ENCODE peak calls at places on chromosomes 6 and 20, in seven cellular contexts. Q is GM23338, I is IMR-90, J is left lung, A is heart left ventricle, N is A549, B is prostate gland. T is an unnamed sample.

GRCh38 chr20:6074145-6074561 is 20.3 kb upstream of the LRRN4 start:
- DNase-seq in Q (peak), I (no peak), J (no peak), A (peak), N (peak), B (no peak), T (no peak)

GRCh38 chr6:42363906-42364859 is 87.5 kb downstream of the TRERF1 start:
- DNase-seq in Q (no peak), I (no peak), J (no peak), A (no peak), N (no peak), B (no peak), T (no peak)

GRCh38 chr20:3312940-3313656 is 74.1 kb upstream of the SLC4A11 start:
- DNase-seq in Q (no peak), I (peak), J (no peak), A (no peak), N (peak), B (no peak), T (no peak)

GRCh38 chr6:39280247-39280731 is 33.9 kb downstream of the KCNK17 start:
- DNase-seq in Q (no peak), I (no peak), J (no peak), A (no peak), N (peak), B (no peak), T (no peak)

GRCh38 chr6:22904413-22904812 is 335.0 kb downstream of the HDGFL1 start:
- DNase-seq in Q (no peak), I (peak), J (no peak), A (no peak), N (no peak), B (no peak), T (no peak)

GRCh38 chr20:57008217-57008616 is 258.2 kb downstream of the BMP7 start:
- DNase-seq in Q (no peak), I (no peak), J (no peak), A (no peak), N (no peak), B (no peak), T (no peak)

GRCh38 chr6:37314803-37315515 is 38.8 kb upstream of the RNF8 start:
- DNase-seq in Q (peak), I (peak), J (peak), A (peak), N (peak), B (no peak), T (no peak)

GRCh38 chr6:136404007-136404406 is 114.4 kb upstream of the BCLAF1 start:
- DNase-seq in Q (no peak), I (no peak), J (no peak), A (no peak), N (no peak), B (no peak), T (no peak)

GRCh38 chr6:51323056-51323455 is 504.4 kb downstream of the TFAP2B start:
- DNase-seq in Q (no peak), I (no peak), J (no peak), A (no peak), N (no peak), B (no peak), T (no peak)

GRCh38 chr6:137602871-137603270 is 108.7 kb upstream of the OLIG3 start:
- DNase-seq in Q (no peak), I (no peak), J (no peak), A (no peak), N (no peak), B (no peak), T (no peak)

GRCh38 chr6:87110639-87111038 is 15.7 kb upstream of the CGA start:
- DNase-seq in Q (no peak), I (no peak), J (no peak), A (no peak), N (no peak), B (no peak), T (no peak)

GRCh38 chr20:9374068-9374467 is 140.3 kb upstream of the LAMP5 start:
- DNase-seq in Q (no peak), I (peak), J (no peak), A (no peak), N (no peak), B (no peak), T (no peak)

GRCh38 chr20:3865887-3866407 is 19.3 kb downstream of the MAVS start:
- DNase-seq in Q (no peak), I (no peak), J (no peak), A (no peak), N (no peak), B (no peak), T (no peak)

GRCh38 chr20:63958964-63959698 is 2.9 kb upstream of the UCKL1 start:
- DNase-seq in Q (no peak), I (no peak), J (no peak), A (no peak), N (no peak), B (no peak), T (no peak)

GRCh38 chr6:132669690-132670291 is 10.8 kb upstream of the TAAR1 start:
- DNase-seq in Q (peak), I (peak), J (no peak), A (no peak), N (peak), B (no peak), T (peak)

GRCh38 chr6:129701721-129702455 is 8.1 kb downstream of the ARHGAP18 start:
- DNase-seq in Q (no peak), I (peak), J (no peak), A (no peak), N (no peak), B (no peak), T (no peak)

GRCh38 chr20:278181-278580 is 12.4 kb downstream of the C20orf96 start:
- DNase-seq in Q (no peak), I (no peak), J (no peak), A (no peak), N (no peak), B (no peak), T (no peak)

GRCh38 chr20:276620-277495 is 13.7 kb downstream of the C20orf96 start:
- DNase-seq in Q (no peak), I (no peak), J (no peak), A (no peak), N (no peak), B (no peak), T (no peak)

GRCh38 chr20:275791-276190 is 14.8 kb downstream of the C20orf96 start:
- DNase-seq in Q (no peak), I (no peak), J (no peak), A (no peak), N (no peak), B (no peak), T (no peak)

GRCh38 chr20:277496-277781 is 13.1 kb downstream of the C20orf96 start:
- DNase-seq in Q (no peak), I (no peak), J (no peak), A (no peak), N (no peak), B (no peak), T (no peak)

GRCh38 chr20:278607-279571 is 11.7 kb downstream of the C20orf96 start:
- DNase-seq in Q (peak), I (no peak), J (no peak), A (no peak), N (no peak), B (no peak), T (no peak)
- TF ChIP-seq CTCF in Q (peak), I (no peak), J (no peak), A (peak), N (no peak), B (no peak), T (peak)

GRCh38 chr6:156801712-156802111 is 24.5 kb downstream of the ARID1B start:
- DNase-seq in Q (no peak), I (no peak), J (no peak), A (no peak), N (no peak), B (no peak), T (no peak)

GRCh38 chr6:156804402-156804801 is 27.2 kb downstream of the ARID1B start:
- DNase-seq in Q (no peak), I (no peak), J (no peak), A (no peak), N (no peak), B (no peak), T (no peak)

GRCh38 chr6:156807795-156808194 is 30.6 kb downstream of the ARID1B start:
- DNase-seq in Q (no peak), I (no peak), J (no peak), A (no peak), N (no peak), B (no peak), T (no peak)

GRCh38 chr6:156807028-156807427 is 29.9 kb downstream of the ARID1B start:
- DNase-seq in Q (peak), I (no peak), J (no peak), A (no peak), N (no peak), B (no peak), T (no peak)

DNA sequence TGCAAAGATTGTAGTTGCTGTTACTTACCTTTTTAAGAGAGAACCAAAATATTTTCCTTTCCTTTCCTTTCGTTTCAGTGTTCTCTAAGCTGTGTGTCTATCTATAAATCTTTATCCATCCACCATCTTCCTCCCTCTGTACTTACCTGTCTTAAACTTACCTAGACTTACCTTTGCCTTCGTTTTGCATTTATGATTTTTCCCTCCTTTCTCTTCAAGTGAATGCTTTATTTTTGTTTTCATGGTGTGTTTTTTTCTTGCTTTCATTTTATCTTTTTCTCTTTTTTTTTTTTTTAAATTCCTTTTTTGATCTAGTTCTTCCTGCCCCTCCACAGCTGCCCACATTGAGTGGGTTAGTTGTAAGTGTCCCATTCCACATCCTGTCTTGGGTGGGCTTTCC is 26.2 kb downstream of the ARID1B start:
- DNase-seq in Q (no peak), I (no peak), J (no peak), A (no peak), N (no peak), B (no peak), T (no peak)
- H3K4me3 ChIP-seq in Q (no peak), I (no peak), J (no peak), A (no peak), N (no peak), B (no peak), T (no peak)

GRCh38 chr20:60453847-60454246 is 495.6 kb downstream of the CDH26 start:
- DNase-seq in Q (peak), I (no peak), J (no peak), A (no peak), N (no peak), B (no peak), T (no peak)
- TF ChIP-seq CTCF in Q (peak), I (no peak), J (no peak), A (no peak), N (no peak), B (no peak), T (no peak)

DNA sequence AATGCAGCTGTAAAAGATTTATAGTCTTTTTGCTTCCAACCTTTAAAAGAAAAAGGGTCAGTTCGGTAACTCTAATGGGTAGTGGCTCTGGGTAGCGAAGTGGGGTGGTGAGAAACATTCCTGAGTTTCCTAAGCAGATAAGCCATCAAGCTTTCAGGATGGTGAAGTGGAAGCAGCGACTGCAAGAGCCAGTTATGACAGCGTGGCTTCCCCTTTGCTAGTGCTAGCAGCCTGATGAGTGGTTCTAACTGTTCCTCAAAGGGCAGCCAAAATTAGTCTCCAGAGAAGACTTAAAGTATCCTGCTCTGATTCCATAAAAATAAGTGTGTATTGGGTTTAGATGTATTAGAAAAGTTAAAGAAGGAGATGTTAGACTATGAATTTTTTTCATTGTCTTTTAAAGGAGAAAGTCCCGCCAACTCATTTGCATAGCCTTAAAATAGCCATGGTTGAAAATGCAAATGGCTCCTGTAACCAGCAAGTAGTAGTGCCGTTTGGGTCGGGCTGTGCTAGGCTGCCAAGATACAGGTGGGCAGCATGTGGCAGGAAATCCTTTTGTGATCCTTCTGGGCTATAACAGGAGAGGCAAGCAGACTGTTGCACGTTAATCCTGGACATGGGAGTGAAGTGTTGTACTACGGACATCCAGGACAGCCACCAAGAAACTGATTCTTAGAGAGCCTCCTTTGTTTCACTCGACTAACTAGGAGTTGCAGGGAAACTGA is 18.0 kb downstream of the ELOVL2 start:
- DNase-seq in Q (peak), I (no peak), J (no peak), A (no peak), N (no peak), B (no peak), T (no peak)
- H3K4me3 ChIP-seq in Q (peak), I (no peak), J (no peak), A (no peak), N (no peak), B (no peak), T (no peak)

GRCh38 chr6:52724406-52725121 is 38.7 kb downstream of the GSTA2 start:
- DNase-seq in Q (peak), I (peak), J (peak), A (peak), N (peak), B (peak), T (peak)
- TF ChIP-seq CTCF in Q (peak), I (peak), J (peak), A (peak), N (peak), B (peak), T (peak)

GRCh38 chr6:10720229-10720959 is 2.5 kb upstream of the TMEM14C start:
- DNase-seq in Q (no peak), I (peak), J (peak), A (peak), N (no peak), B (no peak), T (no peak)
- H3K4me3 ChIP-seq in Q (no peak), I (peak), J (peak), A (peak), N (no peak), B (peak), T (peak)

GRCh38 chr6:32969685-32970412 is 1.5 kb downstream of the BRD2 start:
- DNase-seq in Q (peak), I (peak), J (peak), A (peak), N (peak), B (peak), T (peak)

GRCh38 chr6:32967151-32968091 is 973 bp upstream of the BRD2 start:
- DNase-seq in Q (peak), I (peak), J (no peak), A (no peak), N (no peak), B (no peak), T (no peak)

GRCh38 chr6:32970413-32971244 is 2.2 kb downstream of the BRD2 start:
- DNase-seq in Q (peak), I (peak), J (peak), A (peak), N (peak), B (peak), T (no peak)

GRCh38 chr6:32968093-32968769 is at the start of gene BRD2:
- DNase-seq in Q (peak), I (peak), J (peak), A (peak), N (peak), B (peak), T (peak)

DNA sequence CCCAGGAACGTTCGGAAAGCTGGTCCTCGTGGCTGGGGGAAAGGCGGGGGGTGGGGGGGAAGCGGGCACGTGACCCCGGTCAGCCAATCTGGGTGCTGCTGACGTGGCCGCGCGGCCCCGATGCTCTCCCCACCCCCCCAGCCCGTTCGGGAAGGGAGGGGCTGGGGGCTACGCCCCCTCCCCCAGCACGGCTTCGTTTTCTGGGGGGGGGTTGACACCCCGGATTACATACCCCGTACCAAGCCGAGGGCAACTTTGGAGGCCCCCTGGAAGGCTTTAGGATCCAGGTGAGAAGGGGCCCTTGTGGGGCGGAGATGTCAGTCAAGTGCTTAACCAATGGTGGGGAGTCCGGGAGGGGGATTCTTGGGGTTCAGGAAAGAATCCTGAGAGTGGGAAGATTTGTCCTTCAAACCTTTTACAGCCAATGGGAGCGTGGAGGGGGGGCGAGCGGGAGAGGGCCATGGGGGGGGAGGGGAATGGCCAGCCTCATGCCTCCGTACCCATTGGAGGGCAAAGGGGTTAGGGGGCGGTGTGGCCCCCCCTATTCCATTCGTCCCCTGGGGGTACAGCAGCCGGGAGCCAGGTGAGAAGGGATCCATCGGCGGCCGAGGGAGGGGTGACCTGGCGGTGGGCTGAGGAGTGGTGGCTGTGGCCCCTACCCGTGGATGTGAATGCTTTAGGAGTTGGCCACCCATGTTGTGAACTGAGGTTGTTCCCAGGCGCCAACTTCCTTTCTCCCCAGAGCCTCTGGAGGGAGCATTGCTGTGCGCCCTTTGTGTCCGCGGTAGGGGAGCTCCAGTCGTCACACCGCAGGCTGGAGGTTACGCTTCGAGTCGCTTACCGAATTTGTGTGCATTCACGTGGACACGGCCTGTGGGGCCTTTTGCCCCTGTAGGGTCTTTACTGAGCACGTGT is 633 bp downstream of the BRD2 start:
- DNase-seq in Q (peak), I (peak), J (peak), A (peak), N (peak), B (peak), T (peak)
- TF ChIP-seq CTCF in Q (no peak), I (peak), J (no peak), A (no peak), N (no peak), B (peak), T (peak)

GRCh38 chr20:35661908-35662307 is 2.8 kb downstream of the CPNE1 start:
- DNase-seq in Q (no peak), I (no peak), J (no peak), A (no peak), N (no peak), B (no peak), T (no peak)
- H3K4me3 ChIP-seq in Q (peak), I (peak), J (peak), A (peak), N (peak), B (peak), T (peak)

GRCh38 chr20:21714297-21715192 is 9.1 kb downstream of the PAX1 start:
- DNase-seq in Q (peak), I (no peak), J (no peak), A (no peak), N (no peak), B (no peak), T (no peak)

GRCh38 chr20:21713901-21714296 is 8.4 kb downstream of the PAX1 start:
- DNase-seq in Q (peak), I (no peak), J (no peak), A (no peak), N (no peak), B (no peak), T (no peak)

GRCh38 chr20:21715193-21715881 is 9.9 kb downstream of the PAX1 start:
- DNase-seq in Q (no peak), I (no peak), J (no peak), A (no peak), N (no peak), B (no peak), T (no peak)

GRCh38 chr20:21719592-21720214 is 14.2 kb downstream of the PAX1 start:
- DNase-seq in Q (peak), I (peak), J (no peak), A (no peak), N (peak), B (peak), T (peak)
- TF ChIP-seq CTCF in Q (peak), I (peak), J (peak), A (peak), N (peak), B (peak), T (peak)

GRCh38 chr6:118890997-118891790 is 2.8 kb upstream of the ASF1A start:
- DNase-seq in Q (no peak), I (no peak), J (no peak), A (no peak), N (no peak), B (no peak), T (no peak)
- H3K4me3 ChIP-seq in Q (no peak), I (no peak), J (no peak), A (no peak), N (no peak), B (no peak), T (no peak)

T was measured in HFF-Myc.